ENCODE peak calls at places on chromosomes 7 and 10, in five cellular contexts. D, B, N, M and P are unnamed samples.
A peak's percentile ranks its signal among the peaks of the same experiment; 100 is the strongest.

GRCh38 chr10:84822926-84823325 is 494.5 kb downstream of the CCSER2 start:
- DNase-seq in B (no peak), N (no peak), D (no peak), M (no peak), P (no peak)

GRCh38 chr10:11023554-11023953 is 5.9 kb downstream of the CELF2 start:
- DNase-seq in M (no peak), B (no peak), D (no peak), N (no peak), P (no peak)

GRCh38 chr10:69375307-69376151 is 41.2 kb downstream of the TACR2 start:
- DNase-seq in B (no peak), M (no peak), D (no peak), N (peak; percentile 61), P (peak; percentile 95)

GRCh38 chr10:109784236-109784635 is 139.1 kb downstream of the XPNPEP1 start:
- DNase-seq in M (no peak), B (no peak), N (no peak), D (no peak), P (peak; percentile 22)

GRCh38 chr7:116512524-116513188 is 12.2 kb upstream of the CAV1 start:
- DNase-seq in M (no peak), B (no peak), D (no peak), N (no peak), P (no peak)

GRCh38 chr10:33556581-33556980 is 222.1 kb upstream of the NRP1 start:
- DNase-seq in M (no peak), N (no peak), D (no peak), B (no peak), P (no peak)

GRCh38 chr7:29146082-29146706 is at the start of gene CPVL:
- DNase-seq in M (peak; percentile 71), B (peak; percentile 62), N (no peak), D (peak; percentile 29), P (peak; percentile 68)

GRCh38 chr7:193538-194256 is 1.3 kb downstream of the FAM20C start:
- DNase-seq in N (no peak), B (peak; percentile 70), M (no peak), D (no peak), P (peak; percentile 67)

GRCh38 chr7:18700147-18700546 is 204.6 kb downstream of the HDAC9 start:
- DNase-seq in N (no peak), D (peak; percentile 4), M (no peak), B (no peak), P (no peak)

GRCh38 chr10:128263891-128264688 is 137.9 kb upstream of the MKI67 start:
- DNase-seq in N (peak; percentile 17), M (peak; percentile 23), B (peak; percentile 68), D (peak; percentile 58), P (peak; percentile 23)

GRCh38 chr10:48439581-48440041 is 133.1 kb downstream of the MAPK8 start:
- DNase-seq in N (peak; percentile 6), D (no peak), B (no peak), M (peak; percentile 65), P (no peak)

GRCh38 chr7:78576196-78576595 is 777.6 kb downstream of the PHTF2 start:
- DNase-seq in D (no peak), B (no peak), N (no peak), M (no peak), P (no peak)

GRCh38 chr10:15182541-15183207 is 14.2 kb upstream of the NMT2 start:
- DNase-seq in N (no peak), B (no peak), D (no peak), M (no peak), P (no peak)

GRCh38 chr10:89391882-89392756 is at the start of gene IFIT1:
- DNase-seq in B (peak; percentile 55), D (peak; percentile 68), M (peak; percentile 82), N (peak; percentile 54), P (peak; percentile 64)

GRCh38 chr10:6298428-6298827 is 95.7 kb downstream of the PFKFB3 start:
- DNase-seq in N (no peak), D (no peak), M (no peak), B (no peak), P (no peak)

GRCh38 chr7:95250591-95250990 is 73.7 kb downstream of the PON1 start:
- DNase-seq in N (no peak), B (no peak), M (no peak), D (no peak), P (no peak)

GRCh38 chr10:29191674-29192073 is 97.2 kb upstream of the LYZL1 start:
- DNase-seq in M (no peak), D (no peak), N (no peak), B (no peak), P (no peak)

GRCh38 chr7:7783001-7783400 is 64.6 kb upstream of the RPA3 start:
- DNase-seq in B (no peak), N (no peak), M (no peak), D (no peak), P (no peak)

GRCh38 chr10:71285180-71285545 is 33.9 kb upstream of the SLC29A3 start:
- DNase-seq in B (peak; percentile 85), D (no peak), N (peak; percentile 80), M (peak; percentile 28), P (peak; percentile 63)

GRCh38 chr10:11757820-11758463 is 15.8 kb downstream of the ECHDC3 start:
- DNase-seq in D (peak; percentile 66), B (peak; percentile 86), M (peak; percentile 83), N (peak; percentile 81), P (peak; percentile 87)

GRCh38 chr7:135175931-135176330 is 5.4 kb upstream of the CYREN start:
- DNase-seq in B (no peak), M (no peak), N (no peak), D (no peak), P (no peak)

GRCh38 chr10:57699944-57700343 is 567.8 kb downstream of the IPMK start:
- DNase-seq in N (no peak), B (peak; percentile 3), M (no peak), D (no peak), P (no peak)

GRCh38 chr7:22831602-22832001 is 9.0 kb upstream of the TOMM7 start:
- DNase-seq in B (no peak), M (no peak), D (no peak), N (no peak), P (no peak)

GRCh38 chr7:66413379-66414114 is 208.4 kb downstream of the TPST1 start:
- DNase-seq in M (no peak), N (peak; percentile 23), D (no peak), B (peak; percentile 100), P (peak; percentile 92)

GRCh38 chr7:167976-168791 is 24.2 kb upstream of the FAM20C start:
- DNase-seq in D (no peak), M (no peak), B (no peak), N (no peak), P (no peak)

GRCh38 chr7:23185980-23186379 is 4.1 kb downstream of the NUP42 start:
- DNase-seq in B (no peak), N (no peak), M (no peak), D (no peak), P (no peak)

GRCh38 chr10:95525033-95525418 is 36.1 kb downstream of the SORBS1 start:
- DNase-seq in D (no peak), N (no peak), B (no peak), M (no peak), P (no peak)

GRCh38 chr7:101673951-101674350 is 44.9 kb upstream of the MYL10 start:
- DNase-seq in N (no peak), M (no peak), B (no peak), D (no peak), P (no peak)

GRCh38 chr10:3689871-3690510 is 95.0 kb downstream of the KLF6 start:
- DNase-seq in M (no peak), N (no peak), D (no peak), B (no peak), P (no peak)

GRCh38 chr10:115988380-115988779 is 284.6 kb downstream of the GFRA1 start:
- DNase-seq in N (no peak), M (no peak), B (no peak), D (no peak), P (no peak)

GRCh38 chr7:92904292-92905131 is 68.1 kb upstream of the CDK6 start:
- DNase-seq in N (peak; percentile 82), M (peak; percentile 16), D (peak; percentile 88), B (peak; percentile 27), P (no peak)

GRCh38 chr10:3248526-3249255 is 76.1 kb upstream of the PITRM1 start:
- DNase-seq in B (no peak), M (no peak), D (peak; percentile 75), N (peak; percentile 22), P (peak; percentile 37)

GRCh38 chr7:155644971-155645509 is 579 bp downstream of the RBM33 start:
- DNase-seq in D (no peak), N (peak; percentile 87), M (peak; percentile 22), B (peak; percentile 80), P (peak; percentile 28)

GRCh38 chr7:129225206-129225930 is 538 bp downstream of the AHCYL2 start:
- DNase-seq in M (peak; percentile 20), D (no peak), N (peak; percentile 61), B (no peak), P (no peak)

GRCh38 chr7:25431956-25432355 is 203.7 kb upstream of the NPVF start:
- DNase-seq in M (no peak), B (no peak), D (no peak), N (no peak), P (no peak)

GRCh38 chr10:22022257-22023051 is 18.9 kb upstream of the DNAJC1 start:
- DNase-seq in D (no peak), B (peak; percentile 28), M (no peak), N (peak; percentile 64), P (no peak)
- TF ChIP-seq JUND in D (no peak), B (no peak), M (no peak), N (no peak), P (no peak)

GRCh38 chr7:85890244-85890811 is 703.5 kb upstream of the SEMA3D start:
- DNase-seq in N (peak; percentile 16), B (peak; percentile 48), D (peak; percentile 6), M (peak; percentile 39), P (peak; percentile 54)
- TF ChIP-seq JUND in N (no peak), B (no peak), D (no peak), M (no peak), P (no peak)

DNA sequence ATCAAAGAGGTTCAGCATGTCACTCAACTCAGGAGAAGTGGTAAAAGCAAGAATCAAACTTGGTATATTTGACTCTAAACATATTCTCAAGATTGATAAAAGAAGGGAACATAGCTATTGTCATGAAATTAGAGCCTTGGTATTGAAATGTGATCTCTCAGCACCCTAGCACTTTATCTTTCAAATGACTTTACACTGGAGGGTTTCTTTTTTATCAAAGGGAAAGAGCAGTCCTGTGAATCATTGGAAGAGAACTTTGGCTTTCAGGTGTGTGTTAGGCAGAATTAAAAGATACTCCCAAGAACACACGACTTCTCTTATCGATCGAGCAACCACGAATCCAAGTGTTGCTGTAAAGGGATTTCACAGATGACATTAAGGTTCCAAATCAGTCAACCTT is 54.4 kb downstream of the PTN start:
- DNase-seq in N (no peak), M (no peak), B (no peak), D (no peak), P (no peak)
- TF ChIP-seq JUND in N (no peak), M (no peak), B (no peak), D (no peak), P (no peak)

DNA sequence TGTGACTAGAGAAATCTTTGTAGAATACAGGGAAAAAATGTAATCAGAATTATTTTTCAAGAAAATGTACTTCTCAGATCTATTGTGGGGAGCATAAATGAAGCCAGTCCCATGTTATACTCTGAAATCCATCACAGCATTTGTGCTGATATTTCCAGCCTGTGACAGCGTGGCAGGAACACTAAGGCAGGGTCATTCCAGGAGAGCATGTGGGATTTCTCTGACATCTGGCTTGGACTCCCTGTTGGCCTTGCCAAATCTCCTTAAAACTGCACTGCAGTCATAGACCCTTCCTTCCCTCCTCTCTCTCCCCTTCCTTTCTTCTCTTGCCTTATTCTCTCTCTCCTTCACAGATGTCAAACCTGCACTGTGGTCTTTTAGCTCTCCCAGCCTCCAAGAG is 6.5 kb upstream of the TSPAN13 start:
- DNase-seq in N (no peak), D (no peak), M (no peak), B (no peak), P (no peak)
- TF ChIP-seq JUND in N (no peak), D (no peak), M (no peak), B (no peak), P (no peak)

GRCh38 chr7:44172352-44172751 is 16.9 kb downstream of the GCK start:
- DNase-seq in M (no peak), N (no peak), D (no peak), B (no peak), P (no peak)
- TF ChIP-seq JUND in M (no peak), N (no peak), D (no peak), B (no peak), P (no peak)